ENCODE peak calls at places on chromosomes 16 and 17, in nine cellular contexts. One of them, this sample, is unnamed.

GRCh38 chr17:61410555-61411089 is 11.0 kb downstream of the TBX2 start:
- DNase-seq in HT1080: no peak
- DNase-seq in AG08395: no peak
- DNase-seq in right cardiac atrium: peak
- DNase-seq in hypothalamus: peak
- DNase-seq in KBM-7: no peak
- DNase-seq in heart left ventricle: peak
- DNase-seq in activated effector memory CD4-positive, alpha-beta T cell treated with anti-CD3 and anti-CD28 coated beads, Interleukin-2, amount 50 U/mL, for 16 hours: peak
- DNase-seq in amygdala: peak
- DNase-seq in this sample: peak

GRCh38 chr16:50684823-50685455 is 3.8 kb upstream of the SNX20 start:
- DNase-seq in HT1080: no peak
- DNase-seq in amygdala: no peak
- DNase-seq in KBM-7: no peak
- DNase-seq in hypothalamus: no peak
- DNase-seq in activated effector memory CD4-positive, alpha-beta T cell treated with anti-CD3 and anti-CD28 coated beads, Interleukin-2, amount 50 U/mL, for 16 hours: peak
- DNase-seq in heart left ventricle: no peak
- DNase-seq in right cardiac atrium: no peak
- DNase-seq in AG08395: no peak
- DNase-seq in this sample: no peak

GRCh38 chr17:41464682-41465081 is 2.5 kb downstream of the KRT32 start:
- DNase-seq in hypothalamus: no peak
- DNase-seq in heart left ventricle: peak
- DNase-seq in AG08395: peak
- DNase-seq in HT1080: peak
- DNase-seq in activated effector memory CD4-positive, alpha-beta T cell treated with anti-CD3 and anti-CD28 coated beads, Interleukin-2, amount 50 U/mL, for 16 hours: no peak
- DNase-seq in KBM-7: no peak
- DNase-seq in amygdala: peak
- DNase-seq in right cardiac atrium: peak
- DNase-seq in this sample: no peak

GRCh38 chr17:81039854-81040758 is 5.2 kb downstream of the BAIAP2 start:
- DNase-seq in hypothalamus: no peak
- DNase-seq in KBM-7: peak
- DNase-seq in right cardiac atrium: no peak
- DNase-seq in AG08395: peak
- DNase-seq in amygdala: no peak
- DNase-seq in HT1080: peak
- DNase-seq in activated effector memory CD4-positive, alpha-beta T cell treated with anti-CD3 and anti-CD28 coated beads, Interleukin-2, amount 50 U/mL, for 16 hours: no peak
- DNase-seq in heart left ventricle: no peak
- DNase-seq in this sample: no peak

GRCh38 chr17:65388911-65389310 is 172.5 kb downstream of the AXIN2 start:
- DNase-seq in AG08395: peak
- DNase-seq in right cardiac atrium: no peak
- DNase-seq in KBM-7: no peak
- DNase-seq in hypothalamus: no peak
- DNase-seq in heart left ventricle: no peak
- DNase-seq in activated effector memory CD4-positive, alpha-beta T cell treated with anti-CD3 and anti-CD28 coated beads, Interleukin-2, amount 50 U/mL, for 16 hours: no peak
- DNase-seq in HT1080: no peak
- DNase-seq in amygdala: no peak
- DNase-seq in this sample: no peak

GRCh38 chr16:50611332-50611934 is 63.2 kb downstream of the NKD1 start:
- DNase-seq in HT1080: peak
- DNase-seq in heart left ventricle: no peak
- DNase-seq in AG08395: no peak
- DNase-seq in right cardiac atrium: peak
- DNase-seq in activated effector memory CD4-positive, alpha-beta T cell treated with anti-CD3 and anti-CD28 coated beads, Interleukin-2, amount 50 U/mL, for 16 hours: no peak
- DNase-seq in KBM-7: peak
- DNase-seq in amygdala: no peak
- DNase-seq in hypothalamus: no peak
- DNase-seq in this sample: peak

GRCh38 chr16:48444574-48444973 is 59.4 kb upstream of the SIAH1 start:
- DNase-seq in amygdala: no peak
- DNase-seq in right cardiac atrium: no peak
- DNase-seq in heart left ventricle: peak
- DNase-seq in KBM-7: no peak
- DNase-seq in HT1080: peak
- DNase-seq in activated effector memory CD4-positive, alpha-beta T cell treated with anti-CD3 and anti-CD28 coated beads, Interleukin-2, amount 50 U/mL, for 16 hours: no peak
- DNase-seq in AG08395: peak
- DNase-seq in hypothalamus: no peak
- DNase-seq in this sample: no peak

GRCh38 chr16:86826931-86827330 is 248.6 kb downstream of the FOXL1 start:
- DNase-seq in KBM-7: no peak
- DNase-seq in activated effector memory CD4-positive, alpha-beta T cell treated with anti-CD3 and anti-CD28 coated beads, Interleukin-2, amount 50 U/mL, for 16 hours: no peak
- DNase-seq in right cardiac atrium: no peak
- DNase-seq in heart left ventricle: no peak
- DNase-seq in AG08395: no peak
- DNase-seq in HT1080: no peak
- DNase-seq in hypothalamus: no peak
- DNase-seq in amygdala: no peak
- DNase-seq in this sample: no peak

GRCh38 chr17:48497103-48497502 is 33.7 kb downstream of the HOXB1 start:
- DNase-seq in HT1080: peak
- DNase-seq in hypothalamus: no peak
- DNase-seq in right cardiac atrium: no peak
- DNase-seq in activated effector memory CD4-positive, alpha-beta T cell treated with anti-CD3 and anti-CD28 coated beads, Interleukin-2, amount 50 U/mL, for 16 hours: no peak
- DNase-seq in amygdala: no peak
- DNase-seq in heart left ventricle: no peak
- DNase-seq in KBM-7: no peak
- DNase-seq in AG08395: peak
- DNase-seq in this sample: peak

GRCh38 chr16:2769675-2770056 is 7.4 kb downstream of the ELOB start:
- DNase-seq in amygdala: no peak
- DNase-seq in heart left ventricle: no peak
- DNase-seq in hypothalamus: no peak
- DNase-seq in right cardiac atrium: no peak
- DNase-seq in HT1080: no peak
- DNase-seq in activated effector memory CD4-positive, alpha-beta T cell treated with anti-CD3 and anti-CD28 coated beads, Interleukin-2, amount 50 U/mL, for 16 hours: no peak
- DNase-seq in AG08395: peak
- DNase-seq in KBM-7: no peak
- DNase-seq in this sample: peak

GRCh38 chr16:868386-868755 is 67.8 kb upstream of the GNG13 start:
- DNase-seq in activated effector memory CD4-positive, alpha-beta T cell treated with anti-CD3 and anti-CD28 coated beads, Interleukin-2, amount 50 U/mL, for 16 hours: no peak
- DNase-seq in AG08395: no peak
- DNase-seq in heart left ventricle: peak
- DNase-seq in hypothalamus: no peak
- DNase-seq in KBM-7: no peak
- DNase-seq in right cardiac atrium: peak
- DNase-seq in HT1080: no peak
- DNase-seq in amygdala: no peak
- DNase-seq in this sample: no peak

GRCh38 chr17:29591737-29592624 is 951 bp upstream of the ANKRD13B start:
- DNase-seq in right cardiac atrium: peak
- DNase-seq in hypothalamus: peak
- DNase-seq in AG08395: peak
- DNase-seq in amygdala: peak
- DNase-seq in heart left ventricle: peak
- DNase-seq in KBM-7: peak
- DNase-seq in HT1080: peak
- DNase-seq in activated effector memory CD4-positive, alpha-beta T cell treated with anti-CD3 and anti-CD28 coated beads, Interleukin-2, amount 50 U/mL, for 16 hours: peak
- DNase-seq in this sample: peak

GRCh38 chr16:71344315-71344905 is 14.1 kb upstream of the CALB2 start:
- DNase-seq in KBM-7: no peak
- DNase-seq in HT1080: no peak
- DNase-seq in amygdala: no peak
- DNase-seq in hypothalamus: no peak
- DNase-seq in heart left ventricle: no peak
- DNase-seq in activated effector memory CD4-positive, alpha-beta T cell treated with anti-CD3 and anti-CD28 coated beads, Interleukin-2, amount 50 U/mL, for 16 hours: no peak
- DNase-seq in right cardiac atrium: no peak
- DNase-seq in AG08395: no peak
- DNase-seq in this sample: no peak

GRCh38 chr16:77169650-77170236 is 21.2 kb upstream of the MON1B start:
- DNase-seq in hypothalamus: no peak
- DNase-seq in activated effector memory CD4-positive, alpha-beta T cell treated with anti-CD3 and anti-CD28 coated beads, Interleukin-2, amount 50 U/mL, for 16 hours: peak
- DNase-seq in AG08395: peak
- DNase-seq in heart left ventricle: no peak
- DNase-seq in HT1080: peak
- DNase-seq in amygdala: no peak
- DNase-seq in KBM-7: peak
- DNase-seq in right cardiac atrium: no peak
- DNase-seq in this sample: peak

GRCh38 chr17:81513669-81514484 is 1.3 kb upstream of the ACTG1 start:
- DNase-seq in amygdala: no peak
- DNase-seq in KBM-7: peak
- DNase-seq in activated effector memory CD4-positive, alpha-beta T cell treated with anti-CD3 and anti-CD28 coated beads, Interleukin-2, amount 50 U/mL, for 16 hours: peak
- DNase-seq in hypothalamus: peak
- DNase-seq in heart left ventricle: peak
- DNase-seq in HT1080: peak
- DNase-seq in right cardiac atrium: peak
- DNase-seq in AG08395: peak
- DNase-seq in this sample: peak

GRCh38 chr17:60720763-60721531 is 43.3 kb downstream of the BCAS3 start:
- DNase-seq in KBM-7: peak
- DNase-seq in AG08395: peak
- DNase-seq in heart left ventricle: no peak
- DNase-seq in amygdala: peak
- DNase-seq in HT1080: peak
- DNase-seq in activated effector memory CD4-positive, alpha-beta T cell treated with anti-CD3 and anti-CD28 coated beads, Interleukin-2, amount 50 U/mL, for 16 hours: no peak
- DNase-seq in hypothalamus: no peak
- DNase-seq in right cardiac atrium: no peak
- DNase-seq in this sample: peak

GRCh38 chr17:49783051-49783715 is 5.3 kb upstream of the KAT7 start:
- DNase-seq in right cardiac atrium: no peak
- DNase-seq in KBM-7: no peak
- DNase-seq in hypothalamus: no peak
- DNase-seq in activated effector memory CD4-positive, alpha-beta T cell treated with anti-CD3 and anti-CD28 coated beads, Interleukin-2, amount 50 U/mL, for 16 hours: no peak
- DNase-seq in HT1080: no peak
- DNase-seq in AG08395: no peak
- DNase-seq in heart left ventricle: no peak
- DNase-seq in amygdala: no peak
- DNase-seq in this sample: no peak

GRCh38 chr17:17305282-17305801 is 2.2 kb downstream of the NT5M start:
- DNase-seq in right cardiac atrium: no peak
- DNase-seq in hypothalamus: no peak
- DNase-seq in KBM-7: peak
- DNase-seq in activated effector memory CD4-positive, alpha-beta T cell treated with anti-CD3 and anti-CD28 coated beads, Interleukin-2, amount 50 U/mL, for 16 hours: peak
- DNase-seq in amygdala: no peak
- DNase-seq in heart left ventricle: no peak
- DNase-seq in HT1080: no peak
- DNase-seq in AG08395: peak
- DNase-seq in this sample: peak

GRCh38 chr16:27346818-27347217 is 33.0 kb downstream of the IL4R start:
- DNase-seq in HT1080: no peak
- DNase-seq in AG08395: no peak
- DNase-seq in right cardiac atrium: no peak
- DNase-seq in activated effector memory CD4-positive, alpha-beta T cell treated with anti-CD3 and anti-CD28 coated beads, Interleukin-2, amount 50 U/mL, for 16 hours: no peak
- DNase-seq in amygdala: no peak
- DNase-seq in hypothalamus: no peak
- DNase-seq in KBM-7: peak
- DNase-seq in heart left ventricle: no peak
- DNase-seq in this sample: no peak

GRCh38 chr16:77289331-77289809 is 90.2 kb downstream of the SYCE1L start:
- DNase-seq in hypothalamus: no peak
- DNase-seq in amygdala: no peak
- DNase-seq in activated effector memory CD4-positive, alpha-beta T cell treated with anti-CD3 and anti-CD28 coated beads, Interleukin-2, amount 50 U/mL, for 16 hours: no peak
- DNase-seq in heart left ventricle: no peak
- DNase-seq in right cardiac atrium: no peak
- DNase-seq in KBM-7: no peak
- DNase-seq in AG08395: peak
- DNase-seq in HT1080: peak
- DNase-seq in this sample: peak

GRCh38 chr17:75531724-75532090 is 6.2 kb downstream of the LLGL2 start:
- DNase-seq in hypothalamus: no peak
- DNase-seq in amygdala: no peak
- DNase-seq in AG08395: no peak
- DNase-seq in KBM-7: no peak
- DNase-seq in activated effector memory CD4-positive, alpha-beta T cell treated with anti-CD3 and anti-CD28 coated beads, Interleukin-2, amount 50 U/mL, for 16 hours: no peak
- DNase-seq in right cardiac atrium: no peak
- DNase-seq in heart left ventricle: no peak
- DNase-seq in HT1080: peak
- DNase-seq in this sample: no peak

GRCh38 chr17:9566067-9566466 is 9.6 kb downstream of the STX8 start:
- DNase-seq in activated effector memory CD4-positive, alpha-beta T cell treated with anti-CD3 and anti-CD28 coated beads, Interleukin-2, amount 50 U/mL, for 16 hours: no peak
- DNase-seq in AG08395: no peak
- DNase-seq in KBM-7: peak
- DNase-seq in heart left ventricle: no peak
- DNase-seq in HT1080: no peak
- DNase-seq in hypothalamus: no peak
- DNase-seq in amygdala: no peak
- DNase-seq in right cardiac atrium: no peak
- DNase-seq in this sample: no peak

GRCh38 chr17:49021095-49021767 is 24.0 kb downstream of the IGF2BP1 start:
- DNase-seq in amygdala: no peak
- DNase-seq in activated effector memory CD4-positive, alpha-beta T cell treated with anti-CD3 and anti-CD28 coated beads, Interleukin-2, amount 50 U/mL, for 16 hours: no peak
- DNase-seq in AG08395: no peak
- DNase-seq in right cardiac atrium: no peak
- DNase-seq in HT1080: peak
- DNase-seq in heart left ventricle: no peak
- DNase-seq in hypothalamus: no peak
- DNase-seq in KBM-7: no peak
- DNase-seq in this sample: no peak

GRCh38 chr16:31899505-31899904 is 25.9 kb downstream of the ZNF267 start:
- DNase-seq in activated effector memory CD4-positive, alpha-beta T cell treated with anti-CD3 and anti-CD28 coated beads, Interleukin-2, amount 50 U/mL, for 16 hours: no peak
- DNase-seq in heart left ventricle: no peak
- DNase-seq in HT1080: no peak
- DNase-seq in AG08395: no peak
- DNase-seq in right cardiac atrium: no peak
- DNase-seq in amygdala: no peak
- DNase-seq in KBM-7: no peak
- DNase-seq in hypothalamus: no peak
- DNase-seq in this sample: no peak

GRCh38 chr17:50198026-50198669 is 3.3 kb downstream of the COL1A1 start:
- DNase-seq in HT1080: peak
- DNase-seq in heart left ventricle: peak
- DNase-seq in right cardiac atrium: peak
- DNase-seq in hypothalamus: peak
- DNase-seq in AG08395: no peak
- DNase-seq in KBM-7: peak
- DNase-seq in amygdala: no peak
- DNase-seq in activated effector memory CD4-positive, alpha-beta T cell treated with anti-CD3 and anti-CD28 coated beads, Interleukin-2, amount 50 U/mL, for 16 hours: peak
- DNase-seq in this sample: peak

GRCh38 chr17:8224891-8225812 is 14.8 kb upstream of the AURKB start:
- DNase-seq in right cardiac atrium: no peak
- DNase-seq in amygdala: no peak
- DNase-seq in heart left ventricle: no peak
- DNase-seq in KBM-7: no peak
- DNase-seq in HT1080: no peak
- DNase-seq in hypothalamus: no peak
- DNase-seq in AG08395: no peak
- DNase-seq in activated effector memory CD4-positive, alpha-beta T cell treated with anti-CD3 and anti-CD28 coated beads, Interleukin-2, amount 50 U/mL, for 16 hours: no peak
- DNase-seq in this sample: no peak

GRCh38 chr16:67718668-67719047 is 458 bp downstream of the GFOD2 start:
- DNase-seq in KBM-7: no peak
- DNase-seq in right cardiac atrium: no peak
- DNase-seq in amygdala: no peak
- DNase-seq in activated effector memory CD4-positive, alpha-beta T cell treated with anti-CD3 and anti-CD28 coated beads, Interleukin-2, amount 50 U/mL, for 16 hours: peak
- DNase-seq in HT1080: peak
- DNase-seq in hypothalamus: no peak
- DNase-seq in heart left ventricle: no peak
- DNase-seq in AG08395: no peak
- DNase-seq in this sample: no peak

GRCh38 chr17:47694018-47694817 is at the start of gene TBKBP1:
- DNase-seq in hypothalamus: peak
- DNase-seq in KBM-7: peak
- DNase-seq in heart left ventricle: peak
- DNase-seq in right cardiac atrium: peak
- DNase-seq in AG08395: peak
- DNase-seq in activated effector memory CD4-positive, alpha-beta T cell treated with anti-CD3 and anti-CD28 coated beads, Interleukin-2, amount 50 U/mL, for 16 hours: peak
- DNase-seq in HT1080: no peak
- DNase-seq in amygdala: no peak
- DNase-seq in this sample: peak

GRCh38 chr17:80455328-80455710 is 21.1 kb downstream of the NPTX1 start:
- DNase-seq in KBM-7: no peak
- DNase-seq in heart left ventricle: peak
- DNase-seq in hypothalamus: no peak
- DNase-seq in right cardiac atrium: no peak
- DNase-seq in activated effector memory CD4-positive, alpha-beta T cell treated with anti-CD3 and anti-CD28 coated beads, Interleukin-2, amount 50 U/mL, for 16 hours: peak
- DNase-seq in amygdala: no peak
- DNase-seq in AG08395: peak
- DNase-seq in HT1080: peak
- DNase-seq in this sample: peak

GRCh38 chr16:25023541-25023940 is 8.4 kb upstream of the ARHGAP17 start:
- DNase-seq in right cardiac atrium: no peak
- DNase-seq in amygdala: no peak
- DNase-seq in hypothalamus: no peak
- DNase-seq in HT1080: peak
- DNase-seq in heart left ventricle: no peak
- DNase-seq in AG08395: no peak
- DNase-seq in KBM-7: no peak
- DNase-seq in activated effector memory CD4-positive, alpha-beta T cell treated with anti-CD3 and anti-CD28 coated beads, Interleukin-2, amount 50 U/mL, for 16 hours: no peak
- DNase-seq in this sample: no peak

GRCh38 chr17:58402047-58402446 is 15.3 kb downstream of the RNF43 start:
- DNase-seq in AG08395: peak
- DNase-seq in hypothalamus: no peak
- DNase-seq in amygdala: no peak
- DNase-seq in activated effector memory CD4-positive, alpha-beta T cell treated with anti-CD3 and anti-CD28 coated beads, Interleukin-2, amount 50 U/mL, for 16 hours: no peak
- DNase-seq in right cardiac atrium: no peak
- DNase-seq in HT1080: peak
- DNase-seq in KBM-7: peak
- DNase-seq in heart left ventricle: no peak
- DNase-seq in this sample: no peak